ENCODE peak calls at places on chromosomes 11 and 22, in five cellular contexts. H, E, M, T and G are unnamed samples.

GRCh38 chr11:15159085-15159484 is 44.4 kb downstream of the INSC start:
- DNase-seq in H (no peak), E (peak), M (no peak), T (no peak), G (no peak)

GRCh38 chr11:63536669-63537292 is at the start of gene PLAAT4:
- DNase-seq in H (peak), E (no peak), M (peak), T (no peak), G (peak)

GRCh38 chr11:504053-504993 is 2.7 kb downstream of the RNH1 start:
- DNase-seq in H (no peak), E (no peak), M (peak), T (no peak), G (peak)

GRCh38 chr22:49992921-49993648 is 19.5 kb downstream of the IL17REL start:
- DNase-seq in H (peak), E (peak), M (peak), T (peak), G (peak)

GRCh38 chr11:77055056-77055680 is 11.6 kb upstream of the CAPN5 start:
- DNase-seq in H (no peak), E (no peak), M (no peak), T (no peak), G (no peak)

GRCh38 chr11:127670372-127670771 is 669.8 kb upstream of the KIRREL3 start:
- DNase-seq in H (no peak), E (no peak), M (no peak), T (no peak), G (no peak)

GRCh38 chr22:22201185-22201924 is 43.2 kb upstream of the VPREB1 start:
- DNase-seq in H (no peak), E (peak), M (peak), T (no peak), G (no peak)

GRCh38 chr11:118604566-118604965 is 2.8 kb upstream of the PHLDB1 start:
- DNase-seq in H (no peak), E (no peak), M (no peak), T (no peak), G (no peak)

GRCh38 chr11:16385099-16385498 is 28.8 kb upstream of the SOX6 start:
- DNase-seq in H (no peak), E (no peak), M (no peak), T (no peak), G (no peak)

GRCh38 chr22:45125198-45125597 is 38.5 kb upstream of the NUP50 start:
- DNase-seq in H (no peak), E (no peak), M (no peak), T (no peak), G (no peak)

GRCh38 chr22:17267661-17268330 is 48.6 kb upstream of the ADA2 start:
- DNase-seq in H (no peak), E (no peak), M (no peak), T (no peak), G (no peak)

GRCh38 chr11:65426839-65427690 is 4.5 kb downstream of the NEAT1 start:
- DNase-seq in H (peak), E (peak), M (peak), T (no peak), G (peak)

GRCh38 chr11:81673001-81673400 is 1060.7 kb downstream of the FAM181B start:
- DNase-seq in H (no peak), E (no peak), M (no peak), T (no peak), G (no peak)

GRCh38 chr11:36009469-36009868 is 65.6 kb downstream of the LDLRAD3 start:
- DNase-seq in H (no peak), E (no peak), M (no peak), T (no peak), G (no peak)

GRCh38 chr11:111645657-111646316 is 43.5 kb downstream of the SIK2 start:
- DNase-seq in H (no peak), E (no peak), M (no peak), T (no peak), G (no peak)

GRCh38 chr22:36017661-36018091 is 10.9 kb downstream of the RBFOX2 start:
- DNase-seq in H (no peak), E (no peak), M (no peak), T (no peak), G (no peak)

GRCh38 chr11:12245549-12245986 is 131.8 kb upstream of the PARVA start:
- DNase-seq in H (peak), E (no peak), M (no peak), T (no peak), G (no peak)

GRCh38 chr11:72918825-72919224 is 104.6 kb downstream of the ATG16L2 start:
- DNase-seq in H (no peak), E (no peak), M (no peak), T (no peak), G (no peak)

GRCh38 chr11:32231909-32232493 is 141.1 kb downstream of the RCN1 start:
- DNase-seq in H (no peak), E (peak), M (no peak), T (no peak), G (no peak)

GRCh38 chr11:63612181-63612580 is 2.1 kb downstream of the PLAAT3 start:
- DNase-seq in H (no peak), E (no peak), M (no peak), T (no peak), G (no peak)

GRCh38 chr11:40125054-40125453 is 1334.4 kb downstream of the LRRC4C start:
- DNase-seq in H (no peak), E (no peak), M (no peak), T (no peak), G (no peak)

GRCh38 chr22:44588348-44588747 is 90.3 kb upstream of the RTL6 start:
- DNase-seq in H (no peak), E (no peak), M (no peak), T (no peak), G (no peak)

GRCh38 chr11:104872393-104872792 is 25.9 kb downstream of the CASP12 start:
- DNase-seq in H (no peak), E (no peak), M (no peak), T (no peak), G (no peak)

GRCh38 chr22:32785636-32786418 is 15.7 kb upstream of the TIMP3 start:
- DNase-seq in H (no peak), E (no peak), M (no peak), T (no peak), G (no peak)

GRCh38 chr11:2534131-2534956 is 89.5 kb downstream of the KCNQ1 start:
- DNase-seq in H (no peak), E (no peak), M (peak), T (no peak), G (no peak)

GRCh38 chr11:44619931-44620725 is 54.7 kb downstream of the CD82 start:
- DNase-seq in H (no peak), E (no peak), M (no peak), T (peak), G (peak)

GRCh38 chr22:29461263-29461662 is 18.8 kb upstream of the NEFH start:
- DNase-seq in H (no peak), E (no peak), M (no peak), T (no peak), G (no peak)

GRCh38 chr22:49960967-49961600 is 512 bp downstream of the PIM3 start:
- DNase-seq in H (peak), E (peak), M (peak), T (no peak), G (peak)

GRCh38 chr11:30423886-30424285 is 101.0 kb downstream of the ARL14EP start:
- DNase-seq in H (no peak), E (no peak), M (no peak), T (no peak), G (no peak)

GRCh38 chr22:21698430-21699329 is 32.9 kb downstream of the PPIL2 start:
- DNase-seq in H (peak), E (no peak), M (peak), T (no peak), G (no peak)

GRCh38 chr11:96168623-96169022 is 174.4 kb downstream of the MAML2 start:
- DNase-seq in H (peak), E (peak), M (peak), T (no peak), G (no peak)

GRCh38 chr11:30422828-30423648 is 100.1 kb downstream of the ARL14EP start:
- DNase-seq in H (peak), E (no peak), M (no peak), T (no peak), G (no peak)

DNA sequence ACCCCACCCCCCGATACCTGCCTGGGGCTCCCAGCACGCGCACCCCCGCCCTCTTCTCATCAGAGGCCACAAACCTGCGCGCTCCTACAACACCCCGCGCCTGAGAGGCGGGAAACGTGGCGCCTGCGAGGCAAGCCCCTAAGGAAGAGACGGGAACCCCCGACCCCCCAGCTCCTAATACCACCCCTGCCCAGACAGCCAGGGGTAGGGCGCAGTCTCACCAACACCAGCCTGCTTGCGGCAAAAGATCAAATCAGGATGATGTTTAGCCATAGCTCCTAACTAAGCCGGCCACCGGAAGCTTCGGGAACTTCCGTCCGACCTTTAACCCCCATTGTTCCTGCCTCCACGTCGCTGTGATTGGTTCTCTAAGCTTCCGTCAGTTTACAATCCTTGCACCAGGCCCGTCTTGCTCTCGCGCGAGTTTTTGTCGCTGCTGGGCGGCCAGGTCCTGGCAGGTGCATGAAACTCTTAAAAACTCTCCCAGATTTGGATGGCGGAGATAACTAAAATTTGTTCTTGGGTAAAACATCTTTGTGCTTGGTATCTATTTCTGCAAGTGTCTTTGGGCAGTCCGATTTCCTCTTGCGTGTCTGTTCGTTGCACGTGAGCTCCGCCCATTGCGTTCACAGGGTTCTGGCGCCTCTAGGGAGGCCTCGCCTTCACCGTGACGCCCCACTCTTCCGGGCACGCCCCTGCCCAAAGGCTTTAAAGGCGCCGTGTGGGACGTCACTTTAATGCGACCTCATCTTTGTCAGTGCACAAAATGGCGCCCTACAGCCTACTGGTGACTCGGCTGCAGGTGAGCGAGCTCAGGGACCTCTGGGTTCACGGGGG is at the start of the genes ACO2 and PHF5A:
- DNase-seq in H (peak), E (peak), M (peak), T (peak), G (peak)
- TF ChIP-seq CTCF in H (no peak), E (no peak), M (no peak), T (no peak), G (no peak)

DNA sequence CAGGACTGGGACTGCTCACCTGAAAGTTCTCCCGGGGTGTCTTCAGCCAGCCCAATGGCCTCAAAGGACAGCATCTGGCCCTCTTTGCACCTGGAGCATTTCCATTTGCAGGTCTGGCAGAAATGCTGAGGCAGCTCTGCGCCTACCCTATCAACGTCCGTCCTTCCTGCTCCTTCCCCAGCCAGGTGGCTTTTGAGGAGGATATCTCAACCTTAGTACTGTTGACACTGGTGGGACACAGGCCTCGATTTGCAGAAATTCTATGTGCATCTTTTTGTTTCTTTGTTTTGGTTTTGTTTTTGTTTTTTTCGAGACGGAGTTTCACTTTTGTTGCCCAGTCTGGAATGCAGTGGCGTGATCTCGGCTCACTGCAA is 5.0 kb downstream of the MOGAT2 start:
- DNase-seq in H (no peak), E (no peak), M (no peak), T (no peak), G (no peak)
- H3K4me3 ChIP-seq in H (no peak), E (no peak), M (no peak), T (no peak), G (no peak)

GRCh38 chr11:46916669-46917108 is 1.7 kb downstream of the LRP4 start:
- DNase-seq in H (peak), E (peak), M (peak), T (no peak), G (peak)
- TF ChIP-seq CTCF in H (peak), E (no peak), M (peak), T (no peak), G (no peak)

DNA sequence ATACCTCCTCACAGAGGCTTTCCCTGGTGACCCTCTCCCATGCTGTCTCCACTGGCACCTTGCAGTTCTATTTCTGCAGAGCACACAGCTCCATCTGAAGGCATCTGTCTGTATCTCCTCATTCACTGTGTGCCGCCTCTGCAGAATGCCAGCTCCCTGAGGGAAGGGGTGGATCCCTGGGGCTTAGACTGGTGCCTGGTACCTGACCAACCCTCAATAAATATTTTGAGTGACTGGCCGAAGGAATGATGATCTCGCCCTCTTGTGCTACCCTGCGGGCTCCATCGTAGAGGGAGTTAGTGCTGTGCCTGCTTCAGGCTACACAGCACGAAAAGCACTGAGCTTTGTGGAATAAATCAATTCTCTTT is 1.6 kb downstream of the CBX7 start:
- DNase-seq in H (no peak), E (no peak), M (peak), T (no peak), G (no peak)
- H3K4me3 ChIP-seq in H (no peak), E (no peak), M (no peak), T (peak), G (peak)

GRCh38 chr11:57567512-57568329 is at the start of gene UBE2L6:
- DNase-seq in H (peak), E (peak), M (peak), T (peak), G (peak)
- TF ChIP-seq CTCF in H (peak), E (no peak), M (no peak), T (no peak), G (peak)

GRCh38 chr11:33944693-33945424 is 53.0 kb upstream of the LMO2 start:
- DNase-seq in H (no peak), E (no peak), M (no peak), T (no peak), G (no peak)

GRCh38 chr11:33944345-33944692 is 52.4 kb upstream of the LMO2 start:
- DNase-seq in H (no peak), E (no peak), M (no peak), T (no peak), G (no peak)

GRCh38 chr11:33945481-33946268 is 53.8 kb upstream of the LMO2 start:
- DNase-seq in H (no peak), E (no peak), M (no peak), T (no peak), G (no peak)

GRCh38 chr11:33942954-33943353 is 51.1 kb upstream of the LMO2 start:
- DNase-seq in H (no peak), E (no peak), M (peak), T (peak), G (no peak)

GRCh38 chr11:33941637-33942160 is 49.8 kb upstream of the LMO2 start:
- DNase-seq in H (no peak), E (no peak), M (no peak), T (peak), G (no peak)
- H3K4me3 ChIP-seq in H (no peak), E (no peak), M (no peak), T (no peak), G (no peak)

GRCh38 chr11:20132667-20133039 is 27.6 kb downstream of the DBX1 start:
- DNase-seq in H (no peak), E (no peak), M (no peak), T (no peak), G (no peak)
- TF ChIP-seq CTCF in H (no peak), E (no peak), M (no peak), T (no peak), G (no peak)